ENCODE peak calls at places on chromosomes 13 and 19, in five cellular contexts. One of them, this sample, is unnamed.

GRCh38 chr13:33761744-33762143 is 56.2 kb upstream of the RFC3 start:
- DNase-seq in cardiac muscle cell: peak
- DNase-seq in nephron progenitor cell: peak
- DNase-seq in OCI-LY7: peak
- DNase-seq in lower leg skin: no peak
- DNase-seq in this sample: no peak

GRCh38 chr13:38519229-38519910 is 167.5 kb upstream of the FREM2 start:
- DNase-seq in lower leg skin: no peak
- DNase-seq in nephron progenitor cell: no peak
- DNase-seq in OCI-LY7: no peak
- DNase-seq in cardiac muscle cell: no peak
- DNase-seq in this sample: no peak

GRCh38 chr19:46692918-46693722 is 23.8 kb downstream of the PRKD2 start:
- DNase-seq in cardiac muscle cell: no peak
- DNase-seq in OCI-LY7: no peak
- DNase-seq in nephron progenitor cell: no peak
- DNase-seq in lower leg skin: no peak
- DNase-seq in this sample: no peak

GRCh38 chr19:41351339-41352245 is 2.1 kb downstream of the TGFB1 start:
- DNase-seq in nephron progenitor cell: peak
- DNase-seq in lower leg skin: peak
- DNase-seq in cardiac muscle cell: peak
- DNase-seq in OCI-LY7: peak
- DNase-seq in this sample: peak

GRCh38 chr13:113836917-113837553 is 26.8 kb downstream of the GAS6 start:
- DNase-seq in lower leg skin: no peak
- DNase-seq in nephron progenitor cell: no peak
- DNase-seq in OCI-LY7: no peak
- DNase-seq in cardiac muscle cell: peak
- DNase-seq in this sample: no peak

GRCh38 chr13:24050292-24050711 is 110.2 kb upstream of the SPATA13 start:
- DNase-seq in nephron progenitor cell: no peak
- DNase-seq in lower leg skin: no peak
- DNase-seq in cardiac muscle cell: no peak
- DNase-seq in OCI-LY7: no peak
- DNase-seq in this sample: peak

GRCh38 chr19:3575260-3575741 is 2.6 kb downstream of the HMG20B start:
- DNase-seq in lower leg skin: no peak
- DNase-seq in cardiac muscle cell: peak
- DNase-seq in OCI-LY7: no peak
- DNase-seq in nephron progenitor cell: peak
- DNase-seq in this sample: no peak

GRCh38 chr13:108897955-108898354 is 268.5 kb downstream of the MYO16 start:
- DNase-seq in cardiac muscle cell: no peak
- DNase-seq in lower leg skin: no peak
- DNase-seq in OCI-LY7: no peak
- DNase-seq in nephron progenitor cell: no peak
- DNase-seq in this sample: no peak

GRCh38 chr13:81247711-81248110 is 906.8 kb upstream of the SPRY2 start:
- DNase-seq in OCI-LY7: no peak
- DNase-seq in cardiac muscle cell: no peak
- DNase-seq in nephron progenitor cell: no peak
- DNase-seq in lower leg skin: no peak
- DNase-seq in this sample: no peak
- TF ChIP-seq CTCF in OCI-LY7: no peak
- TF ChIP-seq CTCF in cardiac muscle cell: no peak
- TF ChIP-seq CTCF in nephron progenitor cell: no peak
- TF ChIP-seq CTCF in lower leg skin: no peak
- TF ChIP-seq CTCF in this sample: no peak

DNA sequence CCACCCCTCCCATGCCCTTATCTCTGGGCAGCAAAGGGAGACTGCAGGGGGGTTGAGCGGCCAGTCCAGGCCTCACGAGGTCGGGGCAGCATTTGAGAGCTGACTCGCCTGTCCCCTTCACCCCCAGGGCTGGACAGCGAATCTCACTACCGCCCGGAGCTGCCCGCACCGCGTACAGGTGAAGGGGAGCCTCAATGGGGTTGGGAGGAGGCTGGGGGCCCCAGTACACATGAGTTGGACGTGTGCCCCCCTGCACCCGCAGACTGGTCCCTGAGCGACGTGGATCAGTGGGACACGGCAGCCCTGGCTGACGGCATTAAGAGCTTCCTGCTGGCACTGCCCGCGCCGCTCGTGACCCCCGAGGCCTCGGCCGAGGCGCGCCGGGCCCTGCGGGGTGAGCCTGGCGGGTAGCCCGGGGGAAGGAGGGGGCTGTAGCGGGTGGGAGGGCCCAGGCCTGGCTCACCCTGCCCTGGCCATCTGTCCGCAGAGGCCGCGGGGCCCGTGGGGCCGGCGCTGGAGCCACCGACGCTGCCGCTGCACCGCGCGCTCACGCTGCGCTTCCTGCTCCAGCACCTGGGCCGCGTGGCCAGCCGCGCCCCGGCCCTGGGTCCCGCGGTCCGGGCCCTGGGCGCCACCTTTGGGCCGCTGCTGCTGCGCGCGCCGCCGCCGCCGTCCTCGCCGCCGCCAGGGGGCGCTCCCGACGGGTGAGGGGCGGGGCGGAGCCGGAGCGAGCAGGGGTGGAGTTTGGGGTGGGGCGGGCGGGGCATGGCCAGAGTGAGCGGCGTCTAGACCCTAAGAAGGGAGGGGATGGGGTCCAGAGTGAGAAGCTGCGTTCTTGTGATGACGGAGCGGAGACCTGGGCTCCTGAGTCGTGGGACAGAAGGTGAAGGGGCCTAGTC is 8.1 kb downstream of the PIK3R2 start:
- DNase-seq in lower leg skin: peak
- DNase-seq in cardiac muscle cell: peak
- DNase-seq in OCI-LY7: peak
- DNase-seq in nephron progenitor cell: peak
- DNase-seq in this sample: peak
- TF ChIP-seq CTCF in lower leg skin: no peak
- TF ChIP-seq CTCF in cardiac muscle cell: peak
- TF ChIP-seq CTCF in OCI-LY7: peak
- TF ChIP-seq CTCF in nephron progenitor cell: no peak
- TF ChIP-seq CTCF in this sample: peak

GRCh38 chr19:1609680-1610474 is 4.6 kb upstream of the UQCR11 start:
- DNase-seq in nephron progenitor cell: no peak
- DNase-seq in cardiac muscle cell: no peak
- DNase-seq in lower leg skin: no peak
- DNase-seq in OCI-LY7: no peak
- DNase-seq in this sample: no peak

GRCh38 chr19:1602091-1602707 is 3.1 kb downstream of the UQCR11 start:
- DNase-seq in cardiac muscle cell: no peak
- DNase-seq in OCI-LY7: no peak
- DNase-seq in lower leg skin: no peak
- DNase-seq in nephron progenitor cell: no peak
- DNase-seq in this sample: no peak

GRCh38 chr19:1605236-1606137 is at the start of gene UQCR11:
- DNase-seq in OCI-LY7: peak
- DNase-seq in cardiac muscle cell: peak
- DNase-seq in lower leg skin: peak
- DNase-seq in nephron progenitor cell: peak
- DNase-seq in this sample: peak

GRCh38 chr19:1608414-1609391 is 3.4 kb upstream of the UQCR11 start:
- DNase-seq in lower leg skin: no peak
- DNase-seq in cardiac muscle cell: no peak
- DNase-seq in nephron progenitor cell: no peak
- DNase-seq in OCI-LY7: peak
- DNase-seq in this sample: no peak

DNA sequence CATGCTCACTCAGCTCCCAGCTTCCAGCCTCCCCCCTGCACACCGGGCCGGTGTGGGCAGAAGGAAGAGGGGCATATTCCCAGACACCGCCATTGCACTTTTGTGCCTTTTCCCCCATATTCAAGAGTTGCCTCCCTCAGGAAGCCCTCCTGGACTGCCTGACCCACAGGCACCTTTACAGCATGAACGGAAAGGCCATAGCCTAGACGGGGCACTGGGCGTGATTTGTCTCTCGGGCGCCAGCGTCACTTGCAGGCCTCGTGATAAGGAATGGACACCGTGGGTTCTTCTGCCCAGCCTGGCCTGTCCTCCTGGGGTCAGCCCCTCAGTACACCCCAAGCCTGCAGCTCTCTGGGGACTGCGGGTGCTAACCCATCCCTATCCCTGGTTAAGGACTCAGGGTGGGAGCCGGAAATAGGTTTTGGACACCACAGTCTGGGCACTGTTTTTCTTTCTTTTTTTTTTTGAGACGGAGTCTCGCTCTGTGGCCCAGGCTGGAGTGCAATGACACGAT is 933 bp upstream of the UQCR11 start:
- DNase-seq in OCI-LY7: peak
- DNase-seq in lower leg skin: no peak
- DNase-seq in nephron progenitor cell: no peak
- DNase-seq in cardiac muscle cell: no peak
- DNase-seq in this sample: no peak
- TF ChIP-seq CTCF in OCI-LY7: peak
- TF ChIP-seq CTCF in lower leg skin: no peak
- TF ChIP-seq CTCF in nephron progenitor cell: no peak
- TF ChIP-seq CTCF in cardiac muscle cell: no peak
- TF ChIP-seq CTCF in this sample: no peak

GRCh38 chr19:32874605-32875004 is 5.0 kb upstream of the SLC7A9 start:
- DNase-seq in lower leg skin: peak
- DNase-seq in nephron progenitor cell: no peak
- DNase-seq in OCI-LY7: no peak
- DNase-seq in cardiac muscle cell: no peak
- DNase-seq in this sample: peak

GRCh38 chr19:32873560-32873959 is 4.0 kb upstream of the SLC7A9 start:
- DNase-seq in cardiac muscle cell: no peak
- DNase-seq in nephron progenitor cell: no peak
- DNase-seq in lower leg skin: peak
- DNase-seq in OCI-LY7: no peak
- DNase-seq in this sample: peak

GRCh38 chr19:32870981-32871451 is 1.4 kb upstream of the SLC7A9 start:
- DNase-seq in lower leg skin: peak
- DNase-seq in cardiac muscle cell: no peak
- DNase-seq in OCI-LY7: no peak
- DNase-seq in nephron progenitor cell: no peak
- DNase-seq in this sample: peak

GRCh38 chr19:32870154-32870573 is 597 bp upstream of the SLC7A9 start:
- DNase-seq in lower leg skin: peak
- DNase-seq in cardiac muscle cell: no peak
- DNase-seq in OCI-LY7: no peak
- DNase-seq in nephron progenitor cell: no peak
- DNase-seq in this sample: peak

GRCh38 chr19:32872391-32872790 is 2.8 kb upstream of the SLC7A9 start:
- DNase-seq in nephron progenitor cell: no peak
- DNase-seq in cardiac muscle cell: no peak
- DNase-seq in OCI-LY7: no peak
- DNase-seq in lower leg skin: no peak
- DNase-seq in this sample: no peak
- TF ChIP-seq CTCF in nephron progenitor cell: no peak
- TF ChIP-seq CTCF in cardiac muscle cell: no peak
- TF ChIP-seq CTCF in OCI-LY7: no peak
- TF ChIP-seq CTCF in lower leg skin: no peak
- TF ChIP-seq CTCF in this sample: no peak

DNA sequence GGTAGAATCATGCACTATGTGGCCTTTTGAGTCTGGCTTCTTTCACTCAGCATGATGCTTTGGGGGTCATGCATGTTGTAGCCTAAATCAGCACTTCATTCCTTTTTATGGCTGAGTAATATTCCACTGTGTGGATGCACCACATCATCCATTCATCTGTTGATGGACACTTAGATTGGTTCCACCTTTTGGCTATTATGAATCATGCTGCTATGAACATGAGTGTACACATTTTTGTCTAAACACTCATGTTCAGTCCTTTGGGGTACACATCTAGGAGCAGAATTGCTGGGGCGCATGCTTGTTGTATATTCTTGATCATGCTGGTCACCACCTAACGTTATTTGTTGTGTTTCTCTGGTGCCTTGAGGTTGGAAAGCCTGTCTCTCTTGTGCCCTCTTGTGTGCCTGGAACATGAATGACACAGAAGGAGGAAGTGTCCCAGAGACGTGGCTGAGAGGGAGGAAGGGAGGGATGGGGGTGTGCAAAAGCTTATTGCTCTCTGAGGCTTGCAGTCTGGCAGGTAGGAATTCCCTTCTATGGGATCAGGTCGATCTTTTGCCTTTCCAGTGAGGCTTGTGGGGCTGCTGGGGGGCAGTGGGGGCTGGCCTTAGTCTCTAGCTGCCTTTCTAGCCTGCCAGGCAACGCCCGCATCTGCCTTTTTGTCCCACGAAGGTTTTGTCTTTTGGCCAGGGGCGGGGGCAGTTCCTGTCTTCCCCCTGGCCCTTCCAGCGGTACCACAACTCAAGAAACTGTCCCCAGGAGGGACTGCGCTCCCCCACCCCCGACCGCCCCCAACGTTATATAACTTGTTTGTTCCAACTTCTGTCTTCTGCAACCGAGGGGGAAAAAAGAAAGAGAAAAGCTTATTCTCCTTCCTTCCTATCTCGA is 7.6 kb downstream of the KLHL26 start:
- DNase-seq in cardiac muscle cell: no peak
- DNase-seq in OCI-LY7: peak
- DNase-seq in lower leg skin: no peak
- DNase-seq in nephron progenitor cell: no peak
- DNase-seq in this sample: no peak
- TF ChIP-seq CTCF in cardiac muscle cell: no peak
- TF ChIP-seq CTCF in OCI-LY7: peak
- TF ChIP-seq CTCF in lower leg skin: no peak
- TF ChIP-seq CTCF in nephron progenitor cell: no peak
- TF ChIP-seq CTCF in this sample: peak